ENCODE peak calls at places on chromosomes 1 and 21, in ten cellular contexts. R, A, H, W, B, L, D, U, O and P are unnamed samples.

GRCh38 chr1:17290553-17290952 is 17.4 kb upstream of the PADI4 start:
- DNase-seq in B (no peak), H (no peak), A (no peak), D (no peak), O (no peak), L (no peak), W (no peak), R (no peak), U (no peak), P (no peak)

GRCh38 chr1:193033610-193034009 is 25.6 kb downstream of the UCHL5 start:
- DNase-seq in R (no peak), B (no peak), L (no peak), U (no peak), D (no peak), O (no peak), W (no peak), A (no peak), H (no peak), P (no peak)

GRCh38 chr1:201946224-201946908 is at the start of gene LMOD1:
- DNase-seq in L (no peak), A (no peak), H (peak; percentile 54), U (no peak), W (peak; percentile 82), D (peak; percentile 96), R (peak; percentile 86), B (peak; percentile 40), O (peak; percentile 89), P (peak; percentile 98)

GRCh38 chr1:18299441-18300338 is 181.0 kb upstream of the KLHDC7A start:
- DNase-seq in O (no peak), B (no peak), R (no peak), L (no peak), A (no peak), U (peak; percentile 47), W (no peak), H (no peak), D (no peak), P (no peak)

GRCh38 chr1:226129230-226129629 is 57.3 kb downstream of the ACBD3 start:
- DNase-seq in R (no peak), L (no peak), U (no peak), D (no peak), W (no peak), O (no peak), H (no peak), B (no peak), A (no peak), P (no peak)

GRCh38 chr21:38267991-38268858 is 11.4 kb downstream of the KCNJ15 start:
- DNase-seq in O (no peak), D (no peak), U (no peak), R (no peak), A (no peak), L (no peak), W (no peak), B (no peak), H (no peak), P (no peak)

GRCh38 chr1:151881479-151881878 is 27.8 kb downstream of the THEM4 start:
- DNase-seq in W (no peak), O (no peak), B (no peak), D (no peak), U (no peak), L (no peak), H (no peak), R (no peak), A (no peak), P (no peak)

GRCh38 chr1:193868425-193868824 is 682.0 kb upstream of the B3GALT2 start:
- DNase-seq in U (no peak), D (no peak), H (no peak), A (no peak), L (no peak), O (no peak), B (no peak), R (no peak), W (no peak), P (no peak)

GRCh38 chr1:206725053-206725963 is 40.6 kb downstream of the MAPKAPK2 start:
- DNase-seq in H (no peak), O (no peak), U (peak; percentile 57), R (no peak), A (peak; percentile 59), B (peak; percentile 26), D (no peak), W (peak; percentile 60), L (peak; percentile 58), P (peak; percentile 51)